ENCODE peak calls at places on chromosomes 5 and 9, in four cellular contexts. One of them, this sample, is unnamed.

GRCh38 chr5:86493777-86494176 is 124.0 kb upstream of the COX7C start:
- DNase-seq in GM12878: no peak
- DNase-seq in K562: no peak
- DNase-seq in HepG2: no peak
- DNase-seq in this sample: no peak

GRCh38 chr9:99023831-99024230 is 80.1 kb downstream of the COL15A1 start:
- DNase-seq in GM12878: no peak
- DNase-seq in K562: no peak
- DNase-seq in HepG2: no peak
- DNase-seq in this sample: peak

GRCh38 chr9:27129221-27129620 is 20.2 kb downstream of the TEK start:
- DNase-seq in GM12878: no peak
- DNase-seq in K562: no peak
- DNase-seq in HepG2: no peak
- DNase-seq in this sample: no peak

GRCh38 chr5:151742870-151743294 is 15.5 kb downstream of the ATOX1 start:
- DNase-seq in GM12878: no peak
- DNase-seq in K562: peak
- DNase-seq in HepG2: peak
- DNase-seq in this sample: peak

GRCh38 chr5:165906879-165907278 is 2384.6 kb upstream of the WWC1 start:
- DNase-seq in GM12878: no peak
- DNase-seq in K562: no peak
- DNase-seq in HepG2: no peak
- DNase-seq in this sample: no peak

GRCh38 chr5:126373621-126374416 is 49.4 kb upstream of the GRAMD2B start:
- DNase-seq in GM12878: no peak
- DNase-seq in K562: no peak
- DNase-seq in HepG2: no peak
- DNase-seq in this sample: no peak

GRCh38 chr5:163565931-163566608 is 60.7 kb downstream of the MAT2B start:
- DNase-seq in GM12878: peak
- DNase-seq in K562: no peak
- DNase-seq in HepG2: peak
- DNase-seq in this sample: no peak

GRCh38 chr5:665541-665955 is 27.6 kb downstream of the TPPP start:
- DNase-seq in GM12878: no peak
- DNase-seq in K562: peak
- DNase-seq in HepG2: no peak
- DNase-seq in this sample: peak

GRCh38 chr5:53334431-53334941 is 145.9 kb upstream of the FST start:
- DNase-seq in GM12878: no peak
- DNase-seq in K562: no peak
- DNase-seq in HepG2: no peak
- DNase-seq in this sample: no peak

GRCh38 chr9:95373765-95374435 is 56.4 kb upstream of the FANCC start:
- DNase-seq in GM12878: no peak
- DNase-seq in K562: no peak
- DNase-seq in HepG2: no peak
- DNase-seq in this sample: no peak
- TF ChIP-seq FOXM1 in GM12878: no peak
- TF ChIP-seq FOXM1 in K562: no peak
- TF ChIP-seq FOXM1 in HepG2: no peak
- TF ChIP-seq FOXM1 in this sample: no peak

GRCh38 chr9:136949817-136950655 is 2.0 kb upstream of the LCN12 start:
- DNase-seq in GM12878: peak
- DNase-seq in K562: peak
- DNase-seq in HepG2: peak
- DNase-seq in this sample: peak
- TF ChIP-seq CTCF in GM12878: peak
- TF ChIP-seq CTCF in K562: no peak
- TF ChIP-seq CTCF in HepG2: peak
- TF ChIP-seq CTCF in this sample: no peak

GRCh38 chr9:7315746-7316457 is 483.7 kb downstream of the DMAC1 start:
- DNase-seq in GM12878: no peak
- DNase-seq in K562: no peak
- DNase-seq in HepG2: no peak
- DNase-seq in this sample: no peak
- TF ChIP-seq MXI1 in GM12878: no peak
- TF ChIP-seq MXI1 in K562: no peak
- TF ChIP-seq MXI1 in HepG2: no peak
- TF ChIP-seq MXI1 in this sample: no peak

GRCh38 chr9:137669261-137669672 is 50.5 kb downstream of the EHMT1 start:
- DNase-seq in GM12878: no peak
- DNase-seq in K562: peak
- DNase-seq in HepG2: no peak
- DNase-seq in this sample: no peak
- TF ChIP-seq FOXM1 in GM12878: no peak
- TF ChIP-seq FOXM1 in K562: no peak
- TF ChIP-seq FOXM1 in HepG2: no peak
- TF ChIP-seq FOXM1 in this sample: no peak

GRCh38 chr9:126459965-126460843 is 133.6 kb downstream of the MVB12B start:
- DNase-seq in GM12878: no peak
- DNase-seq in K562: no peak
- DNase-seq in HepG2: no peak
- DNase-seq in this sample: no peak

GRCh38 chr9:126462617-126463016 is 136.0 kb downstream of the MVB12B start:
- DNase-seq in GM12878: no peak
- DNase-seq in K562: no peak
- DNase-seq in HepG2: no peak
- DNase-seq in this sample: no peak

GRCh38 chr9:126461608-126462007 is 135.0 kb downstream of the MVB12B start:
- DNase-seq in GM12878: no peak
- DNase-seq in K562: no peak
- DNase-seq in HepG2: no peak
- DNase-seq in this sample: no peak

GRCh38 chr9:126459546-126459945 is 132.9 kb downstream of the MVB12B start:
- DNase-seq in GM12878: no peak
- DNase-seq in K562: no peak
- DNase-seq in HepG2: no peak
- DNase-seq in this sample: no peak

GRCh38 chr9:126461029-126461428 is 134.4 kb downstream of the MVB12B start:
- DNase-seq in GM12878: no peak
- DNase-seq in K562: no peak
- DNase-seq in HepG2: no peak
- DNase-seq in this sample: no peak
- TF ChIP-seq CTCF in GM12878: no peak
- TF ChIP-seq CTCF in K562: no peak
- TF ChIP-seq CTCF in HepG2: no peak
- TF ChIP-seq CTCF in this sample: no peak

GRCh38 chr5:6302099-6302498 is 76.2 kb downstream of the MED10 start:
- DNase-seq in GM12878: no peak
- DNase-seq in K562: no peak
- DNase-seq in HepG2: no peak
- DNase-seq in this sample: no peak
- TF ChIP-seq MXI1 in GM12878: no peak
- TF ChIP-seq MXI1 in K562: no peak
- TF ChIP-seq MXI1 in HepG2: no peak
- TF ChIP-seq MXI1 in this sample: no peak

GRCh38 chr5:32531885-32532520 is 53.4 kb upstream of the SUB1 start:
- DNase-seq in GM12878: peak
- DNase-seq in K562: no peak
- DNase-seq in HepG2: peak
- DNase-seq in this sample: no peak
- TF ChIP-seq FOXM1 in GM12878: no peak
- TF ChIP-seq FOXM1 in K562: no peak
- TF ChIP-seq FOXM1 in HepG2: no peak
- TF ChIP-seq FOXM1 in this sample: no peak

GRCh38 chr9:77486968-77487367 is 161.2 kb downstream of the GNA14 start:
- DNase-seq in GM12878: no peak
- DNase-seq in K562: no peak
- DNase-seq in HepG2: no peak
- DNase-seq in this sample: no peak

GRCh38 chr9:77486463-77486862 is 161.7 kb downstream of the GNA14 start:
- DNase-seq in GM12878: no peak
- DNase-seq in K562: no peak
- DNase-seq in HepG2: no peak
- DNase-seq in this sample: no peak

GRCh38 chr9:77488439-77489126 is 159.5 kb downstream of the GNA14 start:
- DNase-seq in GM12878: no peak
- DNase-seq in K562: no peak
- DNase-seq in HepG2: no peak
- DNase-seq in this sample: peak
- TF ChIP-seq CTCF in GM12878: peak
- TF ChIP-seq CTCF in K562: no peak
- TF ChIP-seq CTCF in HepG2: peak
- TF ChIP-seq CTCF in this sample: peak

This sample was measured in SK-N-SH.